ENCODE peak calls at places on chromosomes 2 and 18, in nine cellular contexts. K is NCI-H146; Q is activated CD4-positive, alpha-beta T cell treated with anti-CD3 and anti-CD28 coated beads, Interleukin-2, amount 50 U/mL, for 4 hours; P is NCI-H2029 treated with DMSO at 0.1 percent for 48 hours; S is GM20000; H is hypothalamus; W is H7; I is esophagus squamous epithelium; X is AG20443. A is an unnamed sample.

GRCh38 chr18:28039078-28039477 is 137.9 kb downstream of the CDH2 start:
- DNase-seq in P (no peak), S (no peak), X (no peak), K (no peak), H (no peak), W (no peak), I (no peak), Q (no peak), A (no peak)

GRCh38 chr2:179562330-179562885 is 297.8 kb upstream of the SESTD1 start:
- DNase-seq in W (no peak), S (no peak), H (no peak), I (no peak), X (no peak), Q (no peak), P (peak), K (peak), A (no peak)

GRCh38 chr2:187644991-187645390 is 90.8 kb upstream of the TFPI start:
- DNase-seq in X (no peak), I (no peak), W (no peak), P (no peak), H (no peak), Q (no peak), K (no peak), S (no peak), A (no peak)

GRCh38 chr18:9922592-9923308 is 8.9 kb downstream of the VAPA start:
- DNase-seq in H (no peak), K (no peak), I (no peak), P (no peak), W (no peak), Q (no peak), S (no peak), X (no peak), A (no peak)

GRCh38 chr18:41809652-41810051 is 145.4 kb upstream of the PIK3C3 start:
- DNase-seq in P (no peak), Q (no peak), W (no peak), I (no peak), S (no peak), K (peak), X (no peak), H (no peak), A (no peak)

GRCh38 chr2:197571622-197572271 is 55.9 kb downstream of the MOB4 start:
- DNase-seq in I (no peak), H (no peak), Q (no peak), S (no peak), X (peak), W (no peak), P (no peak), K (no peak), A (no peak)

GRCh38 chr2:240972636-240973521 is 25.5 kb upstream of the SNED1 start:
- DNase-seq in S (no peak), W (no peak), P (no peak), Q (no peak), H (no peak), I (no peak), X (peak), K (peak), A (no peak)

GRCh38 chr18:69757733-69758132 is 189.9 kb downstream of the CD226 start:
- DNase-seq in Q (no peak), H (no peak), K (peak), I (no peak), X (no peak), W (peak), S (no peak), P (no peak), A (no peak)

GRCh38 chr18:58213931-58214431 is 170.0 kb downstream of the NEDD4L start:
- DNase-seq in P (no peak), S (no peak), I (no peak), K (no peak), W (no peak), H (no peak), Q (no peak), X (no peak), A (no peak)

GRCh38 chr2:102796337-102796736 is 34.5 kb downstream of the TMEM182 start:
- DNase-seq in P (no peak), W (no peak), Q (no peak), S (no peak), I (no peak), H (no peak), K (peak), X (no peak), A (no peak)

GRCh38 chr2:70418514-70418913 is 116.6 kb upstream of the FAM136A start:
- DNase-seq in I (no peak), Q (no peak), W (no peak), K (no peak), P (no peak), S (no peak), H (no peak), X (no peak), A (no peak)

GRCh38 chr2:216775043-216775453 is 79.7 kb upstream of the IGFBP5 start:
- DNase-seq in H (no peak), S (no peak), I (no peak), P (no peak), K (peak), W (no peak), Q (no peak), X (peak), A (peak)

GRCh38 chr2:221610249-221610648 is 38.1 kb upstream of the EPHA4 start:
- DNase-seq in I (no peak), X (no peak), W (no peak), Q (no peak), P (no peak), K (no peak), H (no peak), S (no peak), A (no peak)

GRCh38 chr2:234273887-234274584 is 222.8 kb downstream of the ARL4C start:
- DNase-seq in P (no peak), I (no peak), S (no peak), H (no peak), K (no peak), W (no peak), Q (no peak), X (no peak), A (no peak)

GRCh38 chr2:129717560-129718128 is 261.8 kb upstream of the RAB6C start:
- DNase-seq in Q (no peak), P (peak), I (no peak), K (no peak), S (no peak), W (no peak), X (no peak), H (no peak), A (no peak)

GRCh38 chr18:74351354-74351753 is 35.7 kb downstream of the C18orf63 start:
- DNase-seq in K (no peak), H (no peak), S (no peak), P (no peak), X (peak), I (no peak), W (no peak), Q (no peak), A (no peak)

GRCh38 chr2:24478243-24478642 is 12.8 kb upstream of the NCOA1 start:
- DNase-seq in P (no peak), Q (no peak), K (no peak), I (no peak), S (no peak), X (no peak), W (no peak), H (no peak), A (no peak)

GRCh38 chr2:38602136-38602731 is 494 bp downstream of the HNRNPLL start:
- DNase-seq in H (no peak), X (no peak), S (no peak), P (no peak), W (peak), K (peak), I (no peak), Q (peak), A (no peak)

GRCh38 chr2:65092791-65093190 is 36.6 kb downstream of the CEP68 start:
- DNase-seq in S (no peak), Q (no peak), W (no peak), H (no peak), K (no peak), P (no peak), I (no peak), X (no peak), A (no peak)

GRCh38 chr2:27400348-27401135 is 8.8 kb downstream of the PPM1G start:
- DNase-seq in Q (no peak), P (no peak), I (no peak), X (no peak), W (no peak), K (no peak), H (no peak), S (no peak), A (no peak)

GRCh38 chr2:143843696-143844095 is 676.2 kb downstream of the ZEB2 start:
- DNase-seq in W (no peak), P (no peak), K (peak), Q (no peak), H (no peak), S (no peak), X (no peak), I (no peak), A (no peak)

GRCh38 chr2:215556979-215557378 is 121.1 kb upstream of the FN1 start:
- DNase-seq in H (no peak), P (no peak), S (no peak), I (no peak), Q (no peak), X (no peak), K (no peak), W (no peak), A (no peak)

GRCh38 chr2:218387369-218388194 is 5.5 kb downstream of the SLC11A1 start:
- DNase-seq in K (peak), Q (no peak), H (no peak), I (no peak), W (peak), S (no peak), P (peak), X (peak), A (peak)

GRCh38 chr2:88190808-88191721 is 20.9 kb downstream of the THNSL2 start:
- DNase-seq in I (no peak), Q (no peak), H (no peak), P (peak), X (peak), S (peak), W (peak), K (peak), A (no peak)

GRCh38 chr2:84919885-84920580 is 14.6 kb downstream of the TMSB10 start:
- DNase-seq in X (peak), P (no peak), I (no peak), S (peak), Q (no peak), W (no peak), K (peak), H (no peak), A (peak)

GRCh38 chr18:49857708-49858107 is 44.4 kb upstream of the ACAA2 start:
- DNase-seq in P (no peak), H (no peak), X (no peak), K (no peak), Q (no peak), W (no peak), I (no peak), S (no peak), A (no peak)

GRCh38 chr2:108058575-108059137 is 72.3 kb downstream of the SLC5A7 start:
- DNase-seq in S (no peak), W (no peak), P (no peak), H (no peak), K (no peak), I (no peak), Q (no peak), X (no peak), A (no peak)

GRCh38 chr2:200782243-200782642 is 29.5 kb upstream of the BZW1 start:
- DNase-seq in I (no peak), X (no peak), S (no peak), Q (no peak), K (no peak), P (no peak), H (no peak), W (no peak), A (no peak)

GRCh38 chr18:45793295-45793965 is 32.0 kb upstream of the SIGLEC15 start:
- DNase-seq in H (no peak), I (no peak), S (no peak), P (no peak), X (peak), W (no peak), K (no peak), Q (no peak), A (no peak)

A was measured in ascending aorta.